ENCODE peak calls at places on chromosomes 16 and 17, in four cellular contexts. Z is GM23248, O is OCI-LY7, Q is HCT116. W is an unnamed sample.

GRCh38 chr16:77624085-77624484 is 98.2 kb upstream of the NUDT7 start:
- DNase-seq in Z (no peak), O (no peak), Q (no peak), W (no peak)

GRCh38 chr16:49890876-49891275 is 35.0 kb upstream of the ZNF423 start:
- DNase-seq in Z (peak; percentile 15), O (peak; percentile 10), Q (no peak), W (peak; percentile 44)

GRCh38 chr16:67244387-67245188 is 2.7 kb downstream of the FHOD1 start:
- DNase-seq in Z (peak; percentile 98), O (peak; percentile 91), Q (peak; percentile 63), W (peak; percentile 55)

GRCh38 chr16:23801387-23801786 is 34.4 kb upstream of the PRKCB start:
- DNase-seq in Z (peak; percentile 82), O (peak; percentile 77), Q (peak; percentile 63), W (peak; percentile 76)

GRCh38 chr17:27376637-27377547 is 79.4 kb upstream of the KSR1 start:
- DNase-seq in Z (peak; percentile 76), O (no peak), Q (peak; percentile 23), W (no peak)

GRCh38 chr17:6187836-6188235 is 117.7 kb downstream of the WSCD1 start:
- DNase-seq in Z (no peak), O (no peak), Q (no peak), W (no peak)

GRCh38 chr16:88556294-88556988 is 13.8 kb upstream of the ZC3H18 start:
- DNase-seq in Z (no peak), O (peak; percentile 56), Q (no peak), W (no peak)

GRCh38 chr16:58661199-58661830 is 23.3 kb downstream of the SLC38A7 start:
- DNase-seq in Z (peak; percentile 95), O (peak; percentile 71), Q (peak; percentile 78), W (peak; percentile 89)

GRCh38 chr16:67571981-67572431 is 9.7 kb downstream of the CTCF start:
- DNase-seq in Z (peak; percentile 82), O (no peak), Q (no peak), W (no peak)

GRCh38 chr17:65684631-65685030 is 123.2 kb upstream of the AXIN2 start:
- DNase-seq in Z (peak; percentile 63), O (no peak), Q (no peak), W (no peak)

GRCh38 chr16:57530531-57531252 is 5.7 kb downstream of the CCDC102A start:
- DNase-seq in Z (no peak), O (no peak), Q (no peak), W (no peak)

GRCh38 chr17:31318298-31319190 is 2.9 kb downstream of the EVI2A start:
- DNase-seq in Z (peak; percentile 45), O (peak; percentile 87), Q (no peak), W (no peak)

GRCh38 chr17:42472709-42473521 is 14.2 kb downstream of the ATP6V0A1 start:
- DNase-seq in Z (peak; percentile 95), O (no peak), Q (no peak), W (peak; percentile 16)

GRCh38 chr17:7392696-7393612 is 1.4 kb downstream of the PLSCR3 start:
- DNase-seq in Z (no peak), O (no peak), Q (no peak), W (no peak)

GRCh38 chr17:18004345-18004744 is 31.7 kb downstream of the DRC3 start:
- DNase-seq in Z (no peak), O (no peak), Q (no peak), W (no peak)

GRCh38 chr16:14377326-14377725 is 252.7 kb downstream of the PARN start:
- DNase-seq in Z (peak; percentile 45), O (no peak), Q (no peak), W (no peak)

GRCh38 chr17:81991684-81992513 is 14.5 kb downstream of the ASPSCR1 start:
- DNase-seq in Z (peak; percentile 89), O (no peak), Q (no peak), W (peak; percentile 79)

GRCh38 chr16:14487579-14487978 is 142.5 kb downstream of the PARN start:
- DNase-seq in Z (peak; percentile 36), O (peak; percentile 36), Q (no peak), W (no peak)

GRCh38 chr16:80583466-80583865 is 42.7 kb downstream of the DYNLRB2 start:
- DNase-seq in Z (peak; percentile 72), O (no peak), Q (no peak), W (no peak)

GRCh38 chr16:89117239-89117974 is 23.8 kb downstream of the ACSF3 start:
- DNase-seq in Z (no peak), O (no peak), Q (no peak), W (no peak)

GRCh38 chr17:4815043-4815675 is 8.2 kb downstream of the PLD2 start:
- DNase-seq in Z (peak; percentile 15), O (no peak), Q (no peak), W (no peak)

GRCh38 chr17:30468465-30468864 is 8.7 kb upstream of the GOSR1 start:
- DNase-seq in Z (no peak), O (no peak), Q (no peak), W (no peak)

GRCh38 chr17:57032343-57032742 is 52.7 kb upstream of the AKAP1 start:
- DNase-seq in Z (no peak), O (no peak), Q (no peak), W (no peak)

GRCh38 chr17:7839199-7839889 is 5.3 kb downstream of the KDM6B start:
- DNase-seq in Z (no peak), O (peak; percentile 57), Q (no peak), W (peak; percentile 56)

GRCh38 chr16:81798311-81799137 is 19.4 kb downstream of the PLCG2 start:
- DNase-seq in Z (no peak), O (peak; percentile 96), Q (no peak), W (no peak)

GRCh38 chr17:64345691-64346376 is 44.8 kb downstream of the PECAM1 start:
- DNase-seq in Z (no peak), O (no peak), Q (no peak), W (no peak)

GRCh38 chr17:41537990-41538389 is 9.9 kb upstream of the KRT19 start:
- DNase-seq in Z (no peak), O (no peak), Q (no peak), W (no peak)

GRCh38 chr17:41965694-41966375 is 760 bp upstream of the CNP start:
- DNase-seq in Z (peak; percentile 79), O (peak; percentile 50), Q (peak; percentile 82), W (peak; percentile 93)

GRCh38 chr17:5133311-5133710 is 17.5 kb downstream of the USP6 start:
- DNase-seq in Z (no peak), O (no peak), Q (no peak), W (no peak)

GRCh38 chr16:49051626-49052025 is 230.0 kb downstream of the CBLN1 start:
- DNase-seq in Z (no peak), O (no peak), Q (no peak), W (no peak)

GRCh38 chr16:648071-648785 is 937 bp upstream of the WDR90 start:
- DNase-seq in Z (peak; percentile 61), O (peak; percentile 75), Q (no peak), W (peak; percentile 58)

GRCh38 chr17:82282239-82283207 is 9.0 kb upstream of the CSNK1D start:
- DNase-seq in Z (no peak), O (no peak), Q (no peak), W (no peak)

GRCh38 chr17:53492532-53492931 is 330.2 kb upstream of the KIF2B start:
- DNase-seq in Z (no peak), O (no peak), Q (no peak), W (no peak)

GRCh38 chr16:57612494-57612893 is 15.9 kb upstream of the ADGRG1 start:
- DNase-seq in Z (no peak), O (no peak), Q (no peak), W (no peak)

DNA sequence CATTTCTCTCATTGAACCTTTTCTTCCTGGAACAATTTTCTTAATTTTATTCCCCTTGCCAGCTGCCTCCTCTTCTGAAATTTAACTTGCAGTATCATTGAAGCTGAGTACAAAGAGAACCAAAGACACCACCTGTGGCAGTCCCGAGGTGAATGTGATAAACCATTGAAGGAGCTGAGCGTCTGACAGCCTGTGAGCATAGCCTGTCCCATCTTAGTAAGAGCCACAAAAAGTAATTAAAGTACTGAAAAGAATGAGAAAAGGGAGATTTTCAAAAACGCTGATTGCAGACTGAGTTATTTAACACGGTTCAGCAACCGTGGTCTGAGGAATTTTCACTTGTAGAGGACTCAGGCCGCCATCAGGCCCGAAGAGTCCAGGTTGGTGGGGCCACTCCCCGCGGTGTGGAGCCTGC is 27.2 kb upstream of the ST6GALNAC1 start:
- DNase-seq in Z (no peak), O (no peak), Q (no peak), W (no peak)
- H3K4me3 ChIP-seq in Z (peak overlapping the region; percentile 81), O (no peak overlapping the region), Q (peak overlapping the region; percentile 82), W (no peak overlapping the region)

GRCh38 chr17:45936610-45937009 is 42.3 kb downstream of the MAPT start:
- DNase-seq in Z (no peak), O (no peak), Q (no peak), W (no peak)
- H3K9me2 ChIP-seq in Z (no peaks in the 10 kb centered on the region), O (no peaks in the 10 kb centered on the region), Q (no peaks in the 10 kb centered on the region), W (no peaks in the 10 kb centered on the region)

DNA sequence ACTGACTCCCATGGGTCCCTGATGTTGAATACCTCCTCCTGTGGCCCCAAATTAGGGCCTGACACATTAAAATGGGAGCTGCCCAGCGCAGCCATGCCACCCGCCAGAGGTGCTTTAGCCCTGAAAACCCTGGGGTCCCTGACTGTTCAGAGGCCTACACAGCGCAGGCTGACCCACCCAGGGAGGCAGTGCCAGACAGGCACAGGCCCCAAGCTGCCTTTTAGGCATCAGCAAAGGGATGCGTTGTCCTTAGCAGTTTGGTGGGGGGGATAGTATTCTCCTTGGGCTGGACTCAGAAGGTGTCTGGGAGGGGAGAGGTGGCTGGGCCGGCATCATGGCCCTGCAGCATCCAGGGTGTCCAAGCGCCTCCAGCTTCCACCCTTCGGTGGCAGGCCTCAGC is 1.4 kb downstream of the RAPGEFL1 start:
- DNase-seq in Z (no peak), O (no peak), Q (no peak), W (no peak)
- H3K4me3 ChIP-seq in Z (no peak overlapping the region), O (no peak overlapping the region), Q (no peak overlapping the region), W (no peak overlapping the region)

DNA sequence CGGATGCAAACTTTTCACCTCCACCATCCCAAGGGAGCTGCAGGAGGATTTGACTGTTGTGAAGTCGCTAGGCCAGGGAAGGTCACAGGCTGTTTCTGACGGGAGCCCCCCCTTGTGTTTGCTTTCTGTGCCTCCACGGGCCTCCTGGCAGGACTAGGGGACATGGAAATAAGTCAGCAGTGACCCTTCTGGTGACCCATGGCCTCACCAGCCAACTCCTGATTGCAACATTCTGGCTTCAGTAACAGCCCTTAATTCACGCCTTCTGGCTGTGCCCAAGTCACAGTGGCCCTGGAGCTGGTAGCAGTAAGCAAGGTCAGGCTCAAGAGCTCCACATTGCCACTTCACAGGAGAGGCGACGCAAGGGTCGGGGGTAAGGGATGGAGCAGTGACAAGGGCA is 45.2 kb downstream of the SOX9 start:
- DNase-seq in Z (no peak), O (no peak), Q (no peak), W (no peak)
- H3K9me2 ChIP-seq in Z (no peaks in the 10 kb centered on the region), O (no peaks in the 10 kb centered on the region), Q (no peaks in the 10 kb centered on the region), W (no peaks in the 10 kb centered on the region)

GRCh38 chr17:74856113-74856512 is 3.6 kb downstream of the GRIN2C start:
- DNase-seq in Z (no peak), O (no peak), Q (no peak), W (no peak)
- H3K4me3 ChIP-seq in Z (no peak overlapping the region), O (no peak overlapping the region), Q (no peak overlapping the region), W (no peak overlapping the region)

DNA sequence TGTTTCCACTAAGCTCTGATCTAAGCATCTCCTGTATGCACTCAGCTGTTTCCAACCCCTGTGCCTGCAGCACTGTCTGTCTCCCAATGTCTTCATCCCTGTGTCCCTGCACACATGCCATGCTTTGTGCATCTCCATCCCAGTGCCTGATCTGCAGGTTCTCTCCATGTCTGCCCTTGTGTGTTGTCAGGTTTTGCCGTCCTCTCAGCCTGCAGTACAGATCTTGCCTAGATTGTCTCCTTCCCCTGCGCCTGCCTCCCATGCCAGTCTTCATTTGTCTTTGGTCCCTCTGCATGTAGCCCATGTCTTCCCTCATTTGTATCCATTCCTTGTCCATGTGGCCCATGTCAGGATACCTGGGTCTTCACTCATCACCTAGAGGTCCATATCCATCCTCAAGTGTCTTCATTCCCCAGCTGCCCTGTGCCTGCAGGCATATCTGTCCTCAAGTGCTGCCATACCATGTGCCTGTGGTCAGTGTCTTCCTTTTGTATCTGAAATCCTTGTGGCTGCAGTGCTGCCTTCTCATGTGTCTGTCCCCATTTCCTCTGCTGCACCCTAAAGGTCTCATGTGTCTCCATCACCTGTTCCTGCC is 71.5 kb downstream of the TNFRSF13B start:
- DNase-seq in Z (no peak), O (no peak), Q (no peak), W (no peak)
- H3K9me2 ChIP-seq in Z (no peaks in the 10 kb centered on the region), O (no peaks in the 10 kb centered on the region), Q (no peaks in the 10 kb centered on the region), W (no peaks in the 10 kb centered on the region)